ENCODE peak calls at places on chromosomes 6 and 20, in six cellular contexts. H is cardiac muscle cell, G is tibial nerve, B is suprapubic skin, S is right lobe of liver, R is ovary. Z is an unnamed sample. For H3K9me3 and H3K36me3, the result is how much of the 10 kb centered on the place peaks cover.

GRCh38 chr6:11900662-11901598 is 111.2 kb upstream of the HIVEP1 start:
- DNase-seq in H (no peak), G (no peak), B (no peak), S (no peak), R (no peak), Z (no peak)

GRCh38 chr20:61684136-61684535 is 381.5 kb downstream of the TAF4 start:
- DNase-seq in H (no peak), G (no peak), B (no peak), S (no peak), R (no peak), Z (no peak)

GRCh38 chr20:48098099-48098498 is 312.8 kb upstream of the SULF2 start:
- DNase-seq in H (no peak), G (no peak), B (no peak), S (no peak), R (no peak), Z (peak)

GRCh38 chr20:49595811-49596545 is 28.0 kb upstream of the PTGIS start:
- DNase-seq in H (no peak), G (no peak), B (no peak), S (no peak), R (no peak), Z (no peak)

GRCh38 chr6:20711518-20711917 is 177.3 kb downstream of the CDKAL1 start:
- DNase-seq in H (no peak), G (no peak), B (no peak), S (no peak), R (no peak), Z (no peak)

GRCh38 chr6:27334141-27334540 is 22.1 kb upstream of the POM121L2 start:
- DNase-seq in H (no peak), G (no peak), B (no peak), S (no peak), R (no peak), Z (no peak)

GRCh38 chr6:134238960-134239795 is 78.7 kb downstream of the SGK1 start:
- DNase-seq in H (no peak), G (no peak), B (no peak), S (no peak), R (no peak), Z (no peak)

GRCh38 chr6:108714012-108714773 is 134.0 kb upstream of the ARMC2 start:
- DNase-seq in H (no peak), G (no peak), B (peak), S (no peak), R (peak), Z (no peak)

GRCh38 chr6:27471365-27472115 is 1.4 kb downstream of the ZNF184 start:
- DNase-seq in H (no peak), G (no peak), B (no peak), S (no peak), R (no peak), Z (no peak)

GRCh38 chr6:126539022-126539421 is 199.1 kb downstream of the CENPW start:
- DNase-seq in H (no peak), G (no peak), B (no peak), S (no peak), R (no peak), Z (no peak)

GRCh38 chr6:169513478-169514193 is 188.2 kb downstream of the WDR27 start:
- DNase-seq in H (peak), G (no peak), B (no peak), S (no peak), R (no peak), Z (no peak)
- H3K9me3 ChIP-seq in H (under half), G (under half), B (under half), S (under half), R (under half), Z (under half)

GRCh38 chr6:161223646-161224045 is 50.2 kb downstream of the AGPAT4 start:
- DNase-seq in H (no peak), G (no peak), B (no peak), S (no peak), R (no peak), Z (no peak)

GRCh38 chr6:161227004-161227950 is 46.6 kb downstream of the AGPAT4 start:
- DNase-seq in H (no peak), G (no peak), B (no peak), S (no peak), R (no peak), Z (no peak)

GRCh38 chr6:161225677-161226004 is 48.2 kb downstream of the AGPAT4 start:
- DNase-seq in H (no peak), G (no peak), B (no peak), S (no peak), R (no peak), Z (no peak)

GRCh38 chr6:161228096-161228495 is 45.8 kb downstream of the AGPAT4 start:
- DNase-seq in H (no peak), G (no peak), B (no peak), S (no peak), R (peak), Z (no peak)

DNA sequence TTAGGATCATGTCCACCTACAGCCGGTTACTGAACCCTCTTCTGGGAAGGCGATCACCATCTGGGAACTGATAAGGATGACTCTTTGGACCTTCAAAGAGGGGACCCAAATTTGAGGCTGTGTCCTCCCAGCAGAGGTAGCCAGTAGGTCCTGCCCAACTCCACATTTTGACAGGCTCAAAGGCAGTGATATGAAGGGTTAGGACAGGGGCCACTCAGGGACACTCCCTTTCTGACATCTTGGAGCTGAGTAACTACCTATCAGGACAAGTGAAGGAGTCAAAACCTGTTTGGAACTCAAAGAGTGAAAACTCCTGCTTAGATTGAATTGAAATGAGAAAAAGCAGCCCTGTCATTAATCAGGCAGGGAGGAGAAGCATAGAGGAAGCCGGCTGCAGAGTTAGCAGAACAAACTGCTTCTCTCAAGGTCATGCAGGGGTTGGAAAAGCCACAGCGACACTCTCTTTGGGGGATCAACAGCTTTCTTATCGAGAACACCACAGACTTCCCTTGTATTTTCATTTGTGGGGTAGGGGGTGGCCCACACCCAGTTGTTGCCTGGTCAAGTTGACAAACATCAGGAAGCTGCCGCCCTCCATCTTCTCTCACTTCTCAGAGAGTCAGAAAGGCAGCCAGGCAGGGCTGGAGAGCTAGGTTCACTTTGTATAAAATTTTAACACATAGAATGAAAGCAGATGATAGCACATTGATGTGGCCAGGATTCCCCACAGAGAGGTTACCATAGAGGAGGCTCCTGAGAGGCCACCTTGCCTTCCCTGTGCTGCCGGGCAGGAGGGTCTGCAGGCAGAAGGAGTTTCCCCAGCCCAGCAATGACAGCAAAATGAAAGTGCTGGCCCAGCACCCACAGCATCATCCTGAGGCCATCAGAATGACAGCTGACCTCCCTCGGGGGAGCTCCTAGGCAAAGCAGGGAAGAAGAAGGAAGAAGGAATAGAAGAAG is 47.6 kb downstream of the AGPAT4 start:
- DNase-seq in H (peak), G (no peak), B (no peak), S (no peak), R (no peak), Z (no peak)
- H3K36me3 ChIP-seq in H (under half), G (under half), B (under half), S (under half), R (under half), Z (under half)

DNA sequence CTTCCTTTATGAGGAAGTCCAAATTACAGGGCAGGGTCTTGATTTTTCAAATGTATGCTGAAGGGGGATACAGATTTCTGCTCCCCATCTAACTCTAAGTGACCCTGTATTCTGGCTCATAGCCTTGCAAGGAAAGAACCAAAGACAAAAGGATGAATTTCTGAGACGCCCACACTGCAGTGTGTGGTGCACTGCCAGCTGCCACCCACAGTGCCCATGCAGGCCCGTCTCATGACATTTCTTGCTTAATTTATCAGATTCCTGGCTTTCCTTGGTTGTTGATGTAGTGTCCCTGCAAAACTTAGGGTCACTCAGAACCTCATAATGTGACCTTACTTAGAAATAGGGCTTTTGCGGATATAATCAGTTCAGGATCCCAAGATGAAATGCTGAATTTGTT is 68.0 kb downstream of the CBLN4 start:
- DNase-seq in H (no peak), G (no peak), B (no peak), S (no peak), R (no peak), Z (no peak)
- H3K9me3 ChIP-seq in H (under half), G (under half), B (under half), S (under half), R (under half), Z (under half)

DNA sequence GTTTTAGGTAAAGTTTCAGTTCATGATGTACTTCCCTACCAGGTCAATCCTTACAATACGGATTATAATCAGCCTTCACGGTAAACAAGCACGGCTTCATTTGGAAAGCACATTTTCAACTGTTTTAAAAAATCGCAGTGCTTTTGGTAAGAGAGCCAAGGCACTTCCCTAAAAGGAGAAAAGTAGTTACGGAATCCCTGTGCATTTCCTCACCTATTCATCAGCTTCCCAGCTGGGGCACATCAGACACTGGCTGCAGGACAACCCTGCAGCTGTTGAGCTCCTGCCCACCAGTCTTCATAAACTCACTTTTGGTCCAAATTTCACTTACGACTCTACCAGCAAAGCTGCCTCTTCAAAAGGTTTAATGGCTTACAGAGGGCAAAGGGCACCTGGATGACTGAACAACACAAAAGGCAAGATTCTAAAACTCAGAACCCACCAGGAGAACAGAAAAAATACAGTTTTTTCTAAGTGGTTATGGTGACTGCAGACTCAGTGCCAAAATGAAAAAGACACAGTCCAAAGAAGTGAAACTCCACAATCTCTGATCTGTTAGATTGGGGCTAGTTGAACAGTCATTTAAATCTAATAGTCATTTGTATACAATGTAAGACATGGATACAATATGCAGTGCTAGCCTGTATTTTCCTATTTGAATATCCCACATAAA is 7.5 kb downstream of the SNX5 start:
- DNase-seq in H (no peak), G (no peak), B (no peak), S (no peak), R (peak), Z (no peak)
- H3K36me3 ChIP-seq in H (under half), G (under half), B (under half), S (under half), R (under half), Z (under half)

DNA sequence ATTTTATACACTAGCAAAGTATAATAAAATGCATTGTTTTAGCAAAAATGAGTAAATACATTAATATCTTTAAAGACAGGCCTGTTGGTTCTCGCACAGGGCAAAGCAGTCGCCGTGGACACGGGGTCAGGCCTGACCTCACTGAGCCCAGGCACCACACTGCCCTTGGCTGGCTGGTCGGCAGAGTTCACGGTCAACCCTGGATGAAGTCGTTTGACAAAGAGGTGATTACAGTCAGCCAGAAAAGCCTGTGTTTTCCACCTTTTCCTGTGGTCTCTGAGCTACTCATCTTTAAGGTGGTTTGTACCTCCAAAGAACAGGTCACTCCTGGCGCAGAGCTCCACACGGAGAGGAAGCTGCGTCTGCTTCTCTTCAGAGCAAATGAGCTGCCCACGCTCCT is 191.5 kb downstream of the DLL1 start:
- DNase-seq in H (no peak), G (no peak), B (peak), S (no peak), R (no peak), Z (no peak)
- H3K9me3 ChIP-seq in H (under half), G (under half), B (under half), S (under half), R (under half), Z (under half)

GRCh38 chr6:30592287-30592686 is 21.0 kb downstream of the ABCF1 start:
- DNase-seq in H (no peak), G (no peak), B (no peak), S (no peak), R (no peak), Z (no peak)
- H3K36me3 ChIP-seq in H (under half), G (under half), B (half or more), S (under half), R (under half), Z (half or more)

DNA sequence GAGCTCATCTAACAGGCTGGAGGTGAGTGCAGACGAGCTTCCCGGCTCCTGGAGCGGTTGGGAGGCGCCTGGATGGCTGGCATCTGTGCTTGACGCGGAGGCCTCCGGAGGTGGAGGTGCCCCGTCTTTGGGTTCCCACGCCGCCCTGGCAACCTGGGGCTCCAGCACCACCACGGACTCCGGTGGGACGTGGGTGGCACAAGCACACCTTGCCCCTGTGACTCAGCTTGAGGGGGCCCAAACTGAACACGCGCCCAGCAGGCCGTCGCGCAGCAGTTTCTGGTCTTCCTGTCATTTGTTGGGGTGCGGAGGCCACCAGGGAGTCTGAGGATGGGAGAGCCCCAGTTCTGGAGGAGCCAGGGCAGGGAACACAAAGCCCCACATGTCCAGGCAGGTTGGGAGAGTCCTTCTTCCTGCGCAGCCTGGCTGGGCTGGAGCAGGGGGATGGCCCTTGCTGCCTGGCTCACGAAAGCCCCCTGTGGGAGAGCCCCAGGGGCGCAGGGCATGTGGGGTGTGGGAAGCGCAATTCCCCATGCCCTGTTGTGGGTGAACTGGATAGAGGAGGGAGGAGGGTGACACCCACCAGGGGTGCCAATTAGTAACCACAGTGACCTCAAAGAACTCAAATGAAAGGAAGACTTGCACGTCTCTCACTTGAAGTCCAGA is 1378.6 kb upstream of the DEFB115 start:
- DNase-seq in H (no peak), G (no peak), B (peak), S (peak), R (no peak), Z (peak)
- H3K9me3 ChIP-seq in H (under half), G (half or more), B (under half), S (under half), R (under half), Z (under half)

DNA sequence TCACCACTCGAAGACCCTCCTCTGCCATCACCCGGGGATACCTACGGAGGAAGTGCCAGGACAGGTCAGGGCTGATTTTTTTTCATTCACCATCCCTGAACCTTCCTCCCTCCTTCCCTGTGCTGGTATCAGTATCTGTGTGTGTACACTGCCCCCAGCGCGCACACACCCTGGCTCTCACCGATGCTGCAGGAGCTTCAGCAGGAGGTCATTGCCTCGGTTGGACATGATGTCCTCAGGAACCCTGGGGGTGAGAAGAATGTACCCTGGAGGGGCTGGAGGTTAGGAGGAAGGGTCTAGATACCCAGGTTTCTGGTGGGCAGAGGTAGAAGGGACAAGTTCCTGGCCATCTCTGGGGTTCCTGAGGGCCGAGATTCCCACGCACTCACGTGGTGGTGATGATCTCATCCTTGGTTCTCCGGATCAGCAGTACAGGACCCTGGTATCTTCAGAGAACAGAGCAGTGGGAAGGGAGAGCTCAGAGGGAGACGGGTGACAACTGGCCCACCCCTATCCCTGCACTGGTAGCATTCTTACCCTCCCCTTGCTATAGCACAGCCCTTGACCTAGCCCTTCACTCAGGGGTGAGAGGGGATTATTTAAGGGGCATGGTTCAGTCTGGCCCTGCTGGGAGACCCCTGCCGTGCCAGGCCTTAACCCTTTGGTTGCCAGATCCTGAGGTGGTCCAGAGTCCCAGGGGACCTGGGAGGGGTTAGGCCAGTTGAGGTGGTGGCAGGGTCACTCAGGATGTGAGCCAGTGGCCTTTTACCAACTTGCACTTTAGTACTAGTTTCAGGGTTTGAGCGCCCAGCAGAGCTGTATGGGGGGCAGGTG is 7.2 kb upstream of the LY6G5C start:
- DNase-seq in H (no peak), G (no peak), B (no peak), S (no peak), R (no peak), Z (no peak)
- H3K36me3 ChIP-seq in H (under half), G (under half), B (half or more), S (under half), R (under half), Z (half or more)

DNA sequence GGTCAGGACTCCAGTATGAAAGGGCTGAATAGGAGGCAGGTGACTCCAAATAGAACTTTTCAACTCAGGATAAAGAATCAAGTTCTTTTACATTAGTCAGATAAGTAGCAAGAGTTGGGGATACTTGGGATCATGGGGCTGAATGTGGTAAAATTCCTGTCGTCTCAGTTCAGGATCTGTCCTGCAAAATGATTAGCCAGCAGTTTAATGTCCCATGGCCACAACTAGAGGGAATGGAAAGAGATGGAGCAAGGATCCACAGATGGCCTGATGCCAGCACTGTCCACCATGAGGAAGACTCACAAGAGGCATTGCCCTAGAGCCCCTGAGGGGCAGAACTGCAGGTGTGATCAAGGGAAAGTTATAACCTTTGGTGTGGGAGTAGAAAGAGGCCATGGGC is 2.1 kb downstream of the DEFB121 start:
- DNase-seq in H (no peak), G (no peak), B (no peak), S (no peak), R (no peak), Z (no peak)
- H3K9me3 ChIP-seq in H (under half), G (under half), B (under half), S (under half), R (under half), Z (under half)